ENCODE peak calls at places on chromosomes 16 and 17, in four cellular contexts. I is uterus, T is transverse colon, P is Caco-2. F is an unnamed sample.

GRCh38 chr17:39222151-39222550 is 3.6 kb downstream of the STAC2 start:
- DNase-seq in I (no peak), T (no peak), P (no peak), F (no peak)

GRCh38 chr16:27312580-27313421 is 973 bp upstream of the IL4R start:
- DNase-seq in I (no peak), T (no peak), P (no peak), F (no peak)

GRCh38 chr17:27985306-27985705 is 57.2 kb upstream of the NLK start:
- DNase-seq in I (no peak), T (no peak), P (no peak), F (no peak)

GRCh38 chr17:62720126-62720850 is 87.8 kb downstream of the MARCHF10 start:
- DNase-seq in I (no peak), T (no peak), P (peak; percentile 60), F (no peak)

GRCh38 chr16:89052824-89053724 is 40.6 kb upstream of the ACSF3 start:
- DNase-seq in I (no peak), T (peak; percentile 92), P (peak; percentile 81), F (peak; percentile 68)

GRCh38 chr17:29561541-29562517 is 5.0 kb downstream of the ABHD15 start:
- DNase-seq in I (no peak), T (peak; percentile 57), P (no peak), F (no peak)

GRCh38 chr17:18184143-18185007 is 747 bp downstream of the ALKBH5 start:
- DNase-seq in I (peak; percentile 52), T (peak; percentile 57), P (peak; percentile 55), F (peak; percentile 56)

GRCh38 chr16:75252946-75253911 is 1.8 kb upstream of the BCAR1 start:
- DNase-seq in I (peak; percentile 68), T (no peak), P (no peak), F (no peak)

GRCh38 chr17:7034955-7035590 is 742 bp upstream of the SLC16A13 start:
- DNase-seq in I (no peak), T (no peak), P (no peak), F (no peak)

GRCh38 chr17:79374807-79375206 is 236.0 kb downstream of the RBFOX3 start:
- DNase-seq in I (no peak), T (no peak), P (no peak), F (no peak)

GRCh38 chr17:7558544-7559306 is at the start of gene TNFSF13:
- DNase-seq in I (no peak), T (peak; percentile 75), P (no peak), F (peak; percentile 80)

GRCh38 chr17:75900691-75901533 is 3.8 kb downstream of the MRPL38 start:
- DNase-seq in I (no peak), T (no peak), P (no peak), F (no peak)

GRCh38 chr17:36936455-36936934 is 780 bp upstream of the LHX1 start:
- DNase-seq in I (no peak), T (no peak), P (peak; percentile 40), F (no peak)

GRCh38 chr16:31009120-31009519 is 1.3 kb downstream of the STX1B start:
- DNase-seq in I (no peak), T (no peak), P (no peak), F (no peak)

GRCh38 chr17:45021607-45022287 is 29.7 kb downstream of the DCAKD start:
- DNase-seq in I (peak; percentile 69), T (peak; percentile 72), P (peak; percentile 89), F (peak; percentile 54)

GRCh38 chr17:17508019-17508535 is 11.9 kb upstream of the RASD1 start:
- DNase-seq in I (no peak), T (no peak), P (no peak), F (no peak)

GRCh38 chr17:14871921-14872320 is 393.2 kb downstream of the PMP22 start:
- DNase-seq in I (no peak), T (no peak), P (no peak), F (no peak)

GRCh38 chr16:48533931-48534330 is 76.0 kb downstream of the N4BP1 start:
- DNase-seq in I (no peak), T (no peak), P (no peak), F (no peak)

GRCh38 chr17:34386925-34387550 is 24.0 kb upstream of the CCL1 start:
- DNase-seq in I (no peak), T (no peak), P (no peak), F (no peak)

GRCh38 chr17:9456265-9456664 is 119.4 kb downstream of the STX8 start:
- DNase-seq in I (no peak), T (peak; percentile 20), P (peak; percentile 0), F (peak; percentile 21)

GRCh38 chr17:2172447-2172938 is 117.6 kb downstream of the HIC1 start:
- DNase-seq in I (peak; percentile 36), T (no peak), P (no peak), F (no peak)

GRCh38 chr17:2174048-2174447 is 119.1 kb downstream of the HIC1 start:
- DNase-seq in I (no peak), T (no peak), P (no peak), F (no peak)

GRCh38 chr17:2171725-2172446 is 117.0 kb downstream of the HIC1 start:
- DNase-seq in I (peak; percentile 88), T (peak; percentile 60), P (no peak), F (peak; percentile 63)

GRCh38 chr17:2174471-2175293 is 119.8 kb downstream of the HIC1 start:
- DNase-seq in I (peak; percentile 60), T (peak; percentile 25), P (no peak), F (no peak)

GRCh38 chr17:2173005-2173404 is 118.1 kb downstream of the HIC1 start:
- DNase-seq in I (peak; percentile 39), T (no peak), P (no peak), F (no peak)
- H3K4me1 ChIP-seq in I (peaks cover 34% of the 10 kb centered on the region), T (peaks cover 36% of the 10 kb centered on the region), P (no peaks in the 10 kb centered on the region), F (no peaks in the 10 kb centered on the region)

DNA sequence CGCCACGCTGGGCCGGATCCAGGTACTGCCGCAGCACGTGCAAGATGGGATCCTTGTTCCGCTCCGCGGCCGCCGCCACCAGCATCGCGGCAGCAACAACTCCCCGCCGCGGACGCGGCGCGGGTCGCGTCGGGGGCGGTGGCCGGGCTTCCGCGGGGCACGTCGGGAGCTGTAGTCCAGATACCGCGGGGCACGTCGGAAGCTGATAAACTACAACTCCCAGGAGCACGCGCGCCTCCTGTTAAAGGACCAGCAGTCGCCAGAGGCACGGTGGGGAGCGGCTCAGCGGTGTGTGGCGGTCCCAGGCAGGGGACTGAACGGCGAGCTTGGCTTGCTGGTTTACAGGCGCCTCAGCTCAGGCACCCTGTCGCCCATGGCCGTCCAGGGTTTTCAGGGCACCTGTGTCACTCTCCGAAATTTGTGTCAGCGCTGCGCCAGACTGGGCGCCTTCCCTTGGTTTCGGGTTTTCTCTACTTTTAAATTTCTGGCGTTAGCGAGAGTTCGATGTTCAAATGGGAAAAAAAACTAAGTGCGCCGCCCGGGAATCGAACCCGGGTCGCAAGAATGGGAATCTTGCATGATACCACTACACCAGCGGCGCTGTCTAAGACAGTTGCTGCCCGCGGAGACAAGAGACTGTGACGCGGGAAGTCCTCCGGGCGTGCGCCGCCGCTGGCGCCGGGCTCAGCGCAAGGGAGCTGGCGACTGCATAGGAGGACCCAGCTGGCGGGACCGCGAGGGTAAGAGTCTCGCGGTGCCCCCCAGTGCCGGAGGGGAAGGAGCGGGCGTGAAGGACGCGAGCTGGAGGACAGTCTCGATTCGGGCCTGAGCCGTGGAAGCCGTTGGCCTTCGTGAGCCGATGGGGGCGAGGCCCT is at the start of gene METTL26:
- DNase-seq in I (peak; percentile 95), T (peak; percentile 97), P (peak; percentile 92), F (peak; percentile 96)
- TF ChIP-seq CTCF in I (no peak), T (peak; percentile 3), P (no peak), F (no peak)

GRCh38 chr17:1108810-1109605 is 70.8 kb downstream of the ABR start:
- DNase-seq in I (peak; percentile 59), T (peak; percentile 67), P (peak; percentile 68), F (peak; percentile 57)

GRCh38 chr17:1109606-1110523 is 69.9 kb downstream of the ABR start:
- DNase-seq in I (no peak), T (peak; percentile 91), P (peak; percentile 79), F (peak; percentile 92)

GRCh38 chr17:1108560-1108809 is 71.3 kb downstream of the ABR start:
- DNase-seq in I (peak; percentile 43), T (no peak), P (no peak), F (no peak)

GRCh38 chr17:1107083-1107776 is 72.6 kb downstream of the ABR start:
- DNase-seq in I (no peak), T (no peak), P (no peak), F (no peak)

DNA sequence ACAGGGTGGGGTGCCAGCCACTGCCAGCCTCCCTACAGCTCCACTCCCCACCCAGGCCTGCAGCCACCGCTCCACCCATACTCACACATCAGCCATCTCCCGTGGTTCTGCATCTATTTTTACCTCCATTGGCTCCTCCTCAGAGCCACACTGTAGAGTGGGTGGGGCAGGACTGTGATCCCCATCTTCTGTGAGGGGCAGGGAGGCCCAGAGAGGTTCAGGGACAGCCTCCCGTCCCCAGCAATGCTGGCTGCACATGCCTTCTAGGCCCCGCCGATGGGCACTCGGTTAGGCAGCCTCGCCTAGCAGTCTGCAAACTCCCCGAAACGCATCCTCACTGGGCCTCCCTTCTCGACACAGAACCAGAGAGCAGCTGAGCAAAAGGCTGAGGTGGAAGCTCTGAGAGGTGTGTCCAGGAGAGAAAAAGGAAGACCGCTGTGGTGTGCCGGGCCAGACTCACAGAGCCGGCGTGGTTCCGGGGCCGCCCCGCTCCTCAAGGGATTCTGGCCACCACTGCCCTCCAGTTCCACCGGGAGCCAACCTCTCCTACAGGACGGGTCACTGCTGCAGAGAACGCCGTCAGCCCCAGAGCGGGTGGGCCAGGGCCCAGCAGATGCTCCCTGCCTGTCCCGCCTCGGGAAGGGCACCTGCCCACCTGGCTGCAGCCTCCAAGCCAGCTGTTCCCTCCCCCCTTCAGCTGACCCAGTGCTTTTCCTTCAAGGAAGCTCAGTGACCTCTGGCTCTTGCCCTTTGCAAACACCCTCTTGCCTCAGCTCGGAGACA is 71.8 kb downstream of the ABR start:
- DNase-seq in I (no peak), T (peak; percentile 70), P (peak; percentile 75), F (peak; percentile 81)
- H3K4me1 ChIP-seq in I (peaks cover 26% of the 10 kb centered on the region), T (peaks cover 63% of the 10 kb centered on the region), P (peaks cover 32% of the 10 kb centered on the region), F (peaks cover 29% of the 10 kb centered on the region)

GRCh38 chr17:59751955-59752413 is 44.5 kb downstream of the VMP1 start:
- DNase-seq in I (no peak), T (no peak), P (no peak), F (no peak)

GRCh38 chr17:59752446-59752845 is 45.0 kb downstream of the VMP1 start:
- DNase-seq in I (no peak), T (no peak), P (no peak), F (no peak)

GRCh38 chr17:59752922-59753321 is 45.5 kb downstream of the VMP1 start:
- DNase-seq in I (no peak), T (no peak), P (no peak), F (no peak)

GRCh38 chr17:59754547-59754946 is 47.1 kb downstream of the VMP1 start:
- DNase-seq in I (no peak), T (no peak), P (no peak), F (no peak)

DNA sequence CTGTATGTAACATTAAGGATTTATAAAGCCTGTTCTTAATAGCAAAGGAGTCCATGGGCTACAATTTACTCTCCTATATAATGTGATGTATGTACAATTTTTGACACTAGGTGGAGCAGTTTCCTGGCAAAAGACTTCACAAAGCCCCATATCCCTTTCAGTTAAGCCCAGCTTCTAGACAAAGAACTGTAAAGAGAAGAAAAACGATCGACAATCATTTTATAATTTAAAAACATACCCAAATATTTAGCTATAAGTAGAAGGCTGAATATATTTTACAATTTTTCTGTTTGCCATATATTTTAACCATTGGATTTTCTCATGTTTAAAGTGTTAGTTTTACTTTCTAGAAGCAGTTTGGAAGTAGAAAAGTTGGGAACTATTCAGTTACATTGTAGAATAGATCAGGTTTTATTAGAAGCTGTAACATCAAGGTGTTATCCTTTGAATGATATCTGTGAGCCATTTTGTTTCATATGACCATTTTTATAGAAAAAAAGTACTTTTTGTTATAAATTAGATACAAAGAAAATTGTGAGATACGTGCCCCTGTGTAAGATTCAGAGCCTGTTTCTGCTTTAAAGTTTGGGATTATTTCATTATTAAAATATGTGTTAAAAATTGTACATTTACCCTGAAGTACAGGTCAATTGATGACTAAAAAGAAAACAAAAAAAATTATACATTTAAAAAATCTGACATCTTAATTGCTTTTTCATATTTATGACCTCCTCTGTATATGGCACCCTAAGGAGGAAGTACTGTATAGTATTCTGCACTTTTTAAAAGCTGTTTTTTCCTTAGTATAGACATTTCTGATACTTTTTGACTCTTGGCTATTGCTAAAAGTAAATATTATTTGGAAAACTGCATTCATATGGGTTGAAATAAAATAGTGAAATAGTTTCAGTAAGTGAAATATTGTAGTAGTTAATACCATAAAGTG is 46.3 kb downstream of the VMP1 start:
- DNase-seq in I (no peak), T (no peak), P (peak; percentile 77), F (peak; percentile 47)
- TF ChIP-seq CTCF in I (peak; percentile 86), T (peak; percentile 67), P (peak; percentile 62), F (peak; percentile 56)

F was measured in colonic mucosa.